ENCODE peak calls at places on chromosomes 4 and X, in ten cellular contexts. One of them, this sample, is unnamed.

GRCh38 chrX:101417981-101418841 is 10.2 kb downstream of the HNRNPH2 start:
- DNase-seq in HL-60: peak
- DNase-seq in stomach: peak
- DNase-seq in transverse colon: peak
- DNase-seq in Panc1: no peak
- DNase-seq in vagina: no peak
- DNase-seq in suprapubic skin: peak
- DNase-seq in breast epithelium: no peak
- DNase-seq in sigmoid colon: peak
- DNase-seq in GM23338: peak
- DNase-seq in this sample: peak

GRCh38 chr4:128601992-128602695 is 207.4 kb upstream of the JADE1 start:
- DNase-seq in HL-60: no peak
- DNase-seq in Panc1: no peak
- DNase-seq in GM23338: no peak
- DNase-seq in transverse colon: no peak
- DNase-seq in sigmoid colon: no peak
- DNase-seq in stomach: no peak
- DNase-seq in vagina: no peak
- DNase-seq in suprapubic skin: no peak
- DNase-seq in breast epithelium: no peak
- DNase-seq in this sample: no peak

GRCh38 chr4:122377352-122377751 is 1.5 kb upstream of the ADAD1 start:
- DNase-seq in transverse colon: no peak
- DNase-seq in breast epithelium: no peak
- DNase-seq in suprapubic skin: no peak
- DNase-seq in stomach: no peak
- DNase-seq in Panc1: no peak
- DNase-seq in sigmoid colon: no peak
- DNase-seq in GM23338: no peak
- DNase-seq in vagina: no peak
- DNase-seq in HL-60: no peak
- DNase-seq in this sample: no peak

GRCh38 chr4:83207497-83208105 is 77.0 kb downstream of the COQ2 start:
- DNase-seq in Panc1: no peak
- DNase-seq in suprapubic skin: no peak
- DNase-seq in breast epithelium: no peak
- DNase-seq in stomach: no peak
- DNase-seq in vagina: no peak
- DNase-seq in HL-60: no peak
- DNase-seq in sigmoid colon: no peak
- DNase-seq in GM23338: peak
- DNase-seq in transverse colon: peak
- DNase-seq in this sample: no peak

GRCh38 chrX:13432376-13432775 is 112.5 kb upstream of the ATXN3L start:
- DNase-seq in vagina: no peak
- DNase-seq in suprapubic skin: peak
- DNase-seq in stomach: no peak
- DNase-seq in transverse colon: no peak
- DNase-seq in Panc1: no peak
- DNase-seq in HL-60: no peak
- DNase-seq in GM23338: no peak
- DNase-seq in sigmoid colon: peak
- DNase-seq in breast epithelium: peak
- DNase-seq in this sample: no peak

GRCh38 chr4:101941816-101942358 is 151.4 kb downstream of the BANK1 start:
- DNase-seq in suprapubic skin: no peak
- DNase-seq in stomach: no peak
- DNase-seq in breast epithelium: no peak
- DNase-seq in transverse colon: no peak
- DNase-seq in GM23338: no peak
- DNase-seq in vagina: no peak
- DNase-seq in sigmoid colon: no peak
- DNase-seq in HL-60: no peak
- DNase-seq in Panc1: no peak
- DNase-seq in this sample: no peak

GRCh38 chr4:163404570-163404969 is 60.9 kb downstream of the NPY5R start:
- DNase-seq in vagina: no peak
- DNase-seq in Panc1: no peak
- DNase-seq in stomach: no peak
- DNase-seq in suprapubic skin: no peak
- DNase-seq in sigmoid colon: no peak
- DNase-seq in HL-60: no peak
- DNase-seq in transverse colon: peak
- DNase-seq in breast epithelium: no peak
- DNase-seq in GM23338: no peak
- DNase-seq in this sample: no peak

GRCh38 chrX:108516184-108516583 is 76.5 kb downstream of the COL4A5 start:
- DNase-seq in sigmoid colon: no peak
- DNase-seq in vagina: no peak
- DNase-seq in GM23338: no peak
- DNase-seq in transverse colon: no peak
- DNase-seq in stomach: no peak
- DNase-seq in HL-60: no peak
- DNase-seq in suprapubic skin: no peak
- DNase-seq in breast epithelium: no peak
- DNase-seq in Panc1: no peak
- DNase-seq in this sample: no peak

GRCh38 chr4:155766544-155766943 is 7.7 kb downstream of the GUCY1B1 start:
- DNase-seq in GM23338: no peak
- DNase-seq in sigmoid colon: no peak
- DNase-seq in vagina: no peak
- DNase-seq in breast epithelium: no peak
- DNase-seq in Panc1: no peak
- DNase-seq in transverse colon: no peak
- DNase-seq in HL-60: no peak
- DNase-seq in stomach: no peak
- DNase-seq in suprapubic skin: no peak
- DNase-seq in this sample: no peak

GRCh38 chrX:49058794-49059193 is at the start of gene CCDC120:
- DNase-seq in Panc1: no peak
- DNase-seq in breast epithelium: peak
- DNase-seq in suprapubic skin: no peak
- DNase-seq in vagina: no peak
- DNase-seq in transverse colon: peak
- DNase-seq in sigmoid colon: no peak
- DNase-seq in GM23338: peak
- DNase-seq in stomach: peak
- DNase-seq in HL-60: no peak
- DNase-seq in this sample: no peak

GRCh38 chrX:21748235-21748634 is 9.7 kb downstream of the SMPX start:
- DNase-seq in suprapubic skin: no peak
- DNase-seq in stomach: no peak
- DNase-seq in sigmoid colon: no peak
- DNase-seq in HL-60: no peak
- DNase-seq in breast epithelium: no peak
- DNase-seq in transverse colon: no peak
- DNase-seq in GM23338: no peak
- DNase-seq in Panc1: no peak
- DNase-seq in vagina: no peak
- DNase-seq in this sample: no peak

GRCh38 chr4:38188631-38189101 is 228.5 kb downstream of the PTTG2 start:
- DNase-seq in vagina: no peak
- DNase-seq in GM23338: no peak
- DNase-seq in Panc1: no peak
- DNase-seq in breast epithelium: no peak
- DNase-seq in sigmoid colon: no peak
- DNase-seq in HL-60: no peak
- DNase-seq in stomach: peak
- DNase-seq in transverse colon: peak
- DNase-seq in suprapubic skin: no peak
- DNase-seq in this sample: no peak

GRCh38 chrX:134712272-134712671 is 54.0 kb upstream of the PLAC1 start:
- DNase-seq in stomach: no peak
- DNase-seq in breast epithelium: no peak
- DNase-seq in suprapubic skin: no peak
- DNase-seq in Panc1: no peak
- DNase-seq in HL-60: no peak
- DNase-seq in vagina: no peak
- DNase-seq in GM23338: no peak
- DNase-seq in transverse colon: no peak
- DNase-seq in sigmoid colon: no peak
- DNase-seq in this sample: peak

GRCh38 chr4:110510955-110511544 is 35.1 kb downstream of the ENPEP start:
- DNase-seq in sigmoid colon: no peak
- DNase-seq in stomach: no peak
- DNase-seq in suprapubic skin: no peak
- DNase-seq in vagina: no peak
- DNase-seq in transverse colon: no peak
- DNase-seq in Panc1: no peak
- DNase-seq in HL-60: no peak
- DNase-seq in breast epithelium: no peak
- DNase-seq in GM23338: peak
- DNase-seq in this sample: no peak

GRCh38 chr4:110596431-110596830 is 26.4 kb downstream of the PITX2 start:
- DNase-seq in transverse colon: no peak
- DNase-seq in GM23338: no peak
- DNase-seq in suprapubic skin: no peak
- DNase-seq in Panc1: no peak
- DNase-seq in vagina: no peak
- DNase-seq in stomach: no peak
- DNase-seq in HL-60: no peak
- DNase-seq in sigmoid colon: no peak
- DNase-seq in breast epithelium: no peak
- DNase-seq in this sample: no peak

GRCh38 chrX:12929701-12930100 is 23.3 kb downstream of the TLR8 start:
- DNase-seq in stomach: no peak
- DNase-seq in vagina: no peak
- DNase-seq in breast epithelium: no peak
- DNase-seq in suprapubic skin: no peak
- DNase-seq in HL-60: no peak
- DNase-seq in GM23338: no peak
- DNase-seq in transverse colon: no peak
- DNase-seq in sigmoid colon: no peak
- DNase-seq in Panc1: no peak
- DNase-seq in this sample: no peak

GRCh38 chr4:182083681-182084410 is 159.4 kb upstream of the TENM3 start:
- DNase-seq in Panc1: no peak
- DNase-seq in sigmoid colon: no peak
- DNase-seq in breast epithelium: no peak
- DNase-seq in vagina: no peak
- DNase-seq in suprapubic skin: no peak
- DNase-seq in transverse colon: no peak
- DNase-seq in GM23338: no peak
- DNase-seq in stomach: no peak
- DNase-seq in HL-60: no peak
- DNase-seq in this sample: no peak

GRCh38 chr4:139028191-139028661 is 12.6 kb downstream of the NOCT start:
- DNase-seq in stomach: peak
- DNase-seq in suprapubic skin: no peak
- DNase-seq in transverse colon: no peak
- DNase-seq in sigmoid colon: no peak
- DNase-seq in vagina: no peak
- DNase-seq in Panc1: no peak
- DNase-seq in GM23338: peak
- DNase-seq in breast epithelium: no peak
- DNase-seq in HL-60: no peak
- DNase-seq in this sample: no peak

GRCh38 chr4:93243262-93243661 is 585.3 kb upstream of the ATOH1 start:
- DNase-seq in suprapubic skin: no peak
- DNase-seq in HL-60: no peak
- DNase-seq in sigmoid colon: no peak
- DNase-seq in vagina: no peak
- DNase-seq in Panc1: no peak
- DNase-seq in GM23338: no peak
- DNase-seq in transverse colon: no peak
- DNase-seq in stomach: no peak
- DNase-seq in breast epithelium: no peak
- DNase-seq in this sample: no peak
- TF ChIP-seq POLR2AphosphoS5 in suprapubic skin: no peak
- TF ChIP-seq POLR2AphosphoS5 in HL-60: no peak
- TF ChIP-seq POLR2AphosphoS5 in sigmoid colon: no peak
- TF ChIP-seq POLR2AphosphoS5 in vagina: no peak
- TF ChIP-seq POLR2AphosphoS5 in Panc1: no peak
- TF ChIP-seq POLR2AphosphoS5 in GM23338: no peak
- TF ChIP-seq POLR2AphosphoS5 in transverse colon: no peak
- TF ChIP-seq POLR2AphosphoS5 in stomach: no peak
- TF ChIP-seq POLR2AphosphoS5 in breast epithelium: no peak
- TF ChIP-seq POLR2AphosphoS5 in this sample: no peak

DNA sequence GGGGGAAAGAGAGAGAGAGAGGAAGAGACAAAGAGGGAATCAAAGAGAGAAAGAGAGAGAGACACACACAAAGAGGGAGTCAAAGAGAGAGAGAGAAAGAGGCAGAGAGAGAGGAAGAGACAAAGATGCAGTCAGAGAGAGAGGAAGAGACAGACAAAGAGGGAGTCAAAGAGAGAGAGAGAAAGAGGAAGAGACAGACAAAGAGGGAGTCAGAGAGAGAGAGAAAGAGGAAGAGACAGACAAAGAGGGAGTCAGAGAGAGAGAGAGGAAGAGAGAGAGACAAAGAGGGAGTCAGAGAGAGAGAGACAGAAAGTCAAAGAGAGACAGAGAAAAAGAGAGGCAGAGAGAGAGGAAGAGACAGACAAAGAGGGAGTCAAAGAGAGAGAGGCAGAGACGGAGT is 45.5 kb downstream of the MAGEA9 start:
- DNase-seq in breast epithelium: no peak
- DNase-seq in sigmoid colon: no peak
- DNase-seq in HL-60: no peak
- DNase-seq in vagina: no peak
- DNase-seq in transverse colon: no peak
- DNase-seq in suprapubic skin: no peak
- DNase-seq in stomach: no peak
- DNase-seq in GM23338: no peak
- DNase-seq in Panc1: no peak
- DNase-seq in this sample: no peak
- TF ChIP-seq POLR2AphosphoS5 in breast epithelium: no peak
- TF ChIP-seq POLR2AphosphoS5 in sigmoid colon: no peak
- TF ChIP-seq POLR2AphosphoS5 in HL-60: no peak
- TF ChIP-seq POLR2AphosphoS5 in vagina: no peak
- TF ChIP-seq POLR2AphosphoS5 in transverse colon: no peak
- TF ChIP-seq POLR2AphosphoS5 in suprapubic skin: no peak
- TF ChIP-seq POLR2AphosphoS5 in stomach: no peak
- TF ChIP-seq POLR2AphosphoS5 in GM23338: no peak
- TF ChIP-seq POLR2AphosphoS5 in Panc1: no peak
- TF ChIP-seq POLR2AphosphoS5 in this sample: no peak

DNA sequence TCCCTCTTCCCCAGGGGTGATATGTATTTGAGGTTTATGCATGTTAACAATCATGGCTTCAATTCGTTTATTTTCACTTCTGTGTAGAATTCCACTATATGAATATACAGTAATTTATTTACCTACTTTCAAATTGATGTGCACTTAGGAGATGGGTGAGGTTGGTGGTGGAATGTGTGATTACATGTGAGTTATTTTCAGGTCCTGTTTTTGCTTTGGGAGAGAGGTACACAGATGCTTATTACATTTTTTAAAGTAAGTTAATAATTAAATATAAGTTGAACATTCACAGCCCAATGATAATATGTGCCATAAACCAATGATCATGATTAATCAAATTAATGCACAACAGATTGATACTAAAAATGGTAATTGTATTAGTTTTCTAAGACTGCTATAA is 79.5 kb downstream of the SPRY1 start:
- DNase-seq in GM23338: no peak
- DNase-seq in sigmoid colon: no peak
- DNase-seq in HL-60: no peak
- DNase-seq in vagina: no peak
- DNase-seq in suprapubic skin: no peak
- DNase-seq in stomach: no peak
- DNase-seq in transverse colon: no peak
- DNase-seq in breast epithelium: no peak
- DNase-seq in Panc1: no peak
- DNase-seq in this sample: no peak
- TF ChIP-seq POLR2AphosphoS5 in GM23338: no peak
- TF ChIP-seq POLR2AphosphoS5 in sigmoid colon: no peak
- TF ChIP-seq POLR2AphosphoS5 in HL-60: no peak
- TF ChIP-seq POLR2AphosphoS5 in vagina: no peak
- TF ChIP-seq POLR2AphosphoS5 in suprapubic skin: no peak
- TF ChIP-seq POLR2AphosphoS5 in stomach: no peak
- TF ChIP-seq POLR2AphosphoS5 in transverse colon: no peak
- TF ChIP-seq POLR2AphosphoS5 in breast epithelium: no peak
- TF ChIP-seq POLR2AphosphoS5 in Panc1: no peak
- TF ChIP-seq POLR2AphosphoS5 in this sample: no peak

GRCh38 chr4:185203380-185204237 is at the start of gene CFAP97:
- DNase-seq in HL-60: peak
- DNase-seq in transverse colon: peak
- DNase-seq in Panc1: no peak
- DNase-seq in suprapubic skin: peak
- DNase-seq in breast epithelium: peak
- DNase-seq in sigmoid colon: peak
- DNase-seq in GM23338: peak
- DNase-seq in vagina: no peak
- DNase-seq in stomach: peak
- DNase-seq in this sample: peak
- TF ChIP-seq POLR2AphosphoS5 in HL-60: peak
- TF ChIP-seq POLR2AphosphoS5 in transverse colon: peak
- TF ChIP-seq POLR2AphosphoS5 in Panc1: no peak
- TF ChIP-seq POLR2AphosphoS5 in suprapubic skin: no peak
- TF ChIP-seq POLR2AphosphoS5 in breast epithelium: peak
- TF ChIP-seq POLR2AphosphoS5 in sigmoid colon: peak
- TF ChIP-seq POLR2AphosphoS5 in GM23338: peak
- TF ChIP-seq POLR2AphosphoS5 in vagina: peak
- TF ChIP-seq POLR2AphosphoS5 in stomach: peak
- TF ChIP-seq POLR2AphosphoS5 in this sample: peak